ENCODE peak calls at places on chromosomes 3 and 15, in six cellular contexts. K is stomach, E is IMR-90, F is spleen, U is tibial nerve, S is gastrocnemius medialis. C is an unnamed sample.
A peak's percentile ranks its signal among the peaks of the same experiment; 100 is the strongest.

GRCh38 chr3:99499235-99499798 is 139.1 kb upstream of the COL8A1 start:
- DNase-seq in S (no peak), U (no peak), K (peak; percentile 27), E (peak; percentile 73), F (no peak), C (no peak)

GRCh38 chr15:90780916-90781315 is 63.8 kb downstream of the BLM start:
- DNase-seq in F (no peak), U (no peak), K (no peak), E (no peak), S (no peak), C (no peak)

GRCh38 chr3:55485208-55485791 is 1.8 kb downstream of the WNT5A start:
- DNase-seq in S (peak; percentile 66), F (peak; percentile 86), E (peak; percentile 88), U (no peak), K (peak; percentile 77), C (peak; percentile 74)

GRCh38 chr3:184156522-184156955 is 1.4 kb downstream of the DVL3 start:
- DNase-seq in U (no peak), K (no peak), S (no peak), E (peak; percentile 60), F (peak; percentile 77), C (peak; percentile 86)

GRCh38 chr3:47824541-47825473 is 21.9 kb downstream of the DHX30 start:
- DNase-seq in S (peak; percentile 70), K (peak; percentile 80), E (peak; percentile 83), U (peak; percentile 57), F (peak; percentile 94), C (peak; percentile 79)

GRCh38 chr15:59976480-59976879 is 27.6 kb upstream of the FOXB1 start:
- DNase-seq in U (no peak), F (no peak), K (no peak), E (no peak), S (no peak), C (no peak)

GRCh38 chr3:128502712-128503111 is 9.7 kb upstream of the GATA2 start:
- DNase-seq in K (no peak), U (no peak), E (no peak), S (no peak), F (peak; percentile 52), C (no peak)

GRCh38 chr3:50675179-50676030 is 678 bp downstream of the DOCK3 start:
- DNase-seq in K (no peak), E (no peak), F (peak; percentile 81), S (no peak), U (no peak), C (peak; percentile 60)

GRCh38 chr15:63077952-63078351 is 35.4 kb downstream of the TPM1 start:
- DNase-seq in U (no peak), K (no peak), S (no peak), F (no peak), E (no peak), C (no peak)

GRCh38 chr3:128499724-128500275 is 6.8 kb upstream of the GATA2 start:
- DNase-seq in K (no peak), E (no peak), F (peak; percentile 10), U (no peak), S (no peak), C (no peak)

GRCh38 chr3:156978471-156978961 is 152.4 kb downstream of the LEKR1 start:
- DNase-seq in S (no peak), K (no peak), U (no peak), E (peak; percentile 27), F (no peak), C (no peak)

GRCh38 chr3:11584570-11584969 is 59.1 kb downstream of the VGLL4 start:
- DNase-seq in K (no peak), S (no peak), E (no peak), F (no peak), U (no peak), C (no peak)
- H3K4me1 ChIP-seq in K (peaks cover 76% of the 10 kb centered on the region), S (peaks cover 81% of the 10 kb centered on the region), E (peaks cover 37% of the 10 kb centered on the region), F (peaks cover 60% of the 10 kb centered on the region), U (peaks cover 99% of the 10 kb centered on the region), C (peaks cover 26% of the 10 kb centered on the region)

GRCh38 chr3:196142674-196142988 is 60.7 kb upstream of the TFRC start:
- DNase-seq in S (no peak), K (no peak), U (no peak), E (no peak), F (no peak), C (no peak)
- TF ChIP-seq POLR2A in S (no peak), K (no peak), U (no peak), E (no peak), F (no peak), C (no peak)

GRCh38 chr3:141408596-141408995 is 40.3 kb downstream of the ZBTB38 start:
- DNase-seq in F (no peak), E (no peak), U (no peak), K (no peak), S (no peak), C (no peak)
- H3K4me1 ChIP-seq in F (peaks cover 92% of the 10 kb centered on the region), E (peaks cover 54% of the 10 kb centered on the region), U (peaks cover 71% of the 10 kb centered on the region), K (peaks cover 98% of the 10 kb centered on the region), S (peaks cover 63% of the 10 kb centered on the region), C (peaks cover 55% of the 10 kb centered on the region)

GRCh38 chr15:89776274-89777072 is at the start of gene MESP2:
- DNase-seq in S (peak; percentile 74), U (peak; percentile 72), F (peak; percentile 94), K (peak; percentile 89), E (peak; percentile 65), C (peak; percentile 89)
- TF ChIP-seq POLR2A in S (no peak), U (no peak), F (no peak), K (no peak), E (no peak), C (no peak)

C was measured in heart left ventricle.